ENCODE peak calls at places on chromosomes 6 and 20, in six cellular contexts. X is LoVo, J is gastrocnemius medialis, G is EL, O is HTR-8/SVneo, T is hippocampal formation. I is an unnamed sample.

GRCh38 chr6:56347526-56347925 is 100.1 kb upstream of the COL21A1 start:
- DNase-seq in J (no peak), G (peak), O (no peak), X (no peak), T (no peak), I (no peak)

GRCh38 chr20:11499235-11499634 is 418.5 kb upstream of the BTBD3 start:
- DNase-seq in G (peak), J (no peak), X (no peak), T (no peak), O (no peak), I (no peak)

GRCh38 chr6:155770856-155771255 is 315.2 kb upstream of the NOX3 start:
- DNase-seq in G (no peak), X (no peak), T (no peak), J (no peak), O (no peak), I (no peak)

GRCh38 chr6:68634503-68635411 is at the start of gene ADGRB3:
- DNase-seq in X (no peak), G (peak), J (peak), O (peak), T (peak), I (peak)

GRCh38 chr6:30555428-30556005 is 772 bp downstream of the GNL1 start:
- DNase-seq in X (no peak), O (no peak), T (no peak), J (peak), G (peak), I (peak)

GRCh38 chr6:109291893-109292292 is 90.4 kb downstream of the CD164 start:
- DNase-seq in X (no peak), G (no peak), T (no peak), J (no peak), O (no peak), I (no peak)

GRCh38 chr6:968791-969190 is 275.9 kb upstream of the EXOC2 start:
- DNase-seq in X (no peak), O (no peak), J (no peak), G (no peak), T (no peak), I (no peak)

GRCh38 chr6:3899061-3899460 is 49.9 kb downstream of the FAM50B start:
- DNase-seq in G (no peak), J (peak), T (no peak), O (no peak), X (no peak), I (no peak)

GRCh38 chr6:26329763-26330511 is 35.1 kb upstream of the BTN3A2 start:
- DNase-seq in X (peak), J (no peak), T (no peak), O (no peak), G (peak), I (no peak)

GRCh38 chr20:32842688-32843524 is 15.8 kb upstream of the EFCAB8 start:
- DNase-seq in O (no peak), T (no peak), G (no peak), X (no peak), J (no peak), I (no peak)

GRCh38 chr6:156437084-156437879 is 339.9 kb upstream of the ARID1B start:
- DNase-seq in O (no peak), G (no peak), J (no peak), X (peak), T (no peak), I (no peak)

GRCh38 chr20:50188879-50189680 is 1.6 kb upstream of the CEBPB start:
- DNase-seq in X (no peak), O (no peak), G (no peak), T (no peak), J (peak), I (no peak)

GRCh38 chr6:87312860-87313259 is 9.5 kb upstream of the SMIM8 start:
- DNase-seq in J (no peak), G (no peak), O (no peak), X (no peak), T (no peak), I (no peak)

GRCh38 chr6:1335367-1336037 is 23.6 kb downstream of the FOXQ1 start:
- DNase-seq in G (peak), T (no peak), J (no peak), X (peak), O (no peak), I (no peak)

GRCh38 chr20:6768228-6769185 is 1.0 kb downstream of the BMP2 start:
- DNase-seq in J (peak), G (no peak), X (peak), O (no peak), T (no peak), I (peak)

GRCh38 chr20:35117148-35117547 is 24.5 kb upstream of the TRPC4AP start:
- DNase-seq in T (no peak), X (no peak), O (no peak), G (peak), J (no peak), I (no peak)

GRCh38 chr6:118985123-118985830 is 50.3 kb upstream of the MCM9 start:
- DNase-seq in X (no peak), O (no peak), T (no peak), G (no peak), J (no peak), I (no peak)

GRCh38 chr6:56613247-56613851 is 29.3 kb downstream of the DST start:
- DNase-seq in J (no peak), O (no peak), T (no peak), X (no peak), G (no peak), I (no peak)

GRCh38 chr6:35365599-35366596 is 23.5 kb downstream of the PPARD start:
- DNase-seq in O (no peak), T (no peak), G (no peak), J (peak), X (no peak), I (no peak)

GRCh38 chr6:2763876-2764540 is 1.2 kb upstream of the WRNIP1 start:
- DNase-seq in T (no peak), G (no peak), X (no peak), O (no peak), J (no peak), I (no peak)

GRCh38 chr6:165732696-165733486 is 69.8 kb upstream of the PDE10A start:
- DNase-seq in G (no peak), J (no peak), O (no peak), T (no peak), X (no peak), I (no peak)

GRCh38 chr6:12709116-12709515 is 7.5 kb upstream of the PHACTR1 start:
- DNase-seq in X (no peak), O (no peak), G (peak), T (peak), J (no peak), I (no peak)

GRCh38 chr20:44586986-44587980 is 4.9 kb downstream of the PKIG start:
- DNase-seq in T (no peak), J (no peak), X (no peak), G (peak), O (no peak), I (no peak)

GRCh38 chr20:5652626-5653573 is 97.3 kb upstream of the SHLD1 start:
- DNase-seq in O (peak), X (no peak), T (no peak), J (no peak), G (peak), I (no peak)

GRCh38 chr20:4261333-4262284 is 246.3 kb upstream of the RNF24 start:
- DNase-seq in G (peak), T (no peak), J (no peak), X (no peak), O (no peak), I (no peak)